ENCODE peak calls at places on chromosomes 7 and 10, in four cellular contexts. M is lower lobe of right lung, L is neural progenitor cell, Y is neural crest cell. I is an unnamed sample.

GRCh38 chr10:130341325-130341724 is 205.1 kb downstream of the GLRX3 start:
- DNase-seq in L (peak; percentile 78), Y (peak; percentile 55), M (no peak), I (no peak)

GRCh38 chr7:105101864-105102263 is 87.9 kb downstream of the KMT2E start:
- DNase-seq in Y (no peak), M (no peak), L (no peak), I (no peak)

GRCh38 chr10:43222296-43222695 is 44.6 kb downstream of the RASGEF1A start:
- DNase-seq in Y (no peak), M (peak; percentile 20), L (no peak), I (peak; percentile 38)

GRCh38 chr7:76244781-76245391 is 43.2 kb downstream of the SRRM3 start:
- DNase-seq in Y (no peak), L (no peak), M (no peak), I (no peak)

GRCh38 chr10:125661418-125661941 is 21.5 kb downstream of the TEX36 start:
- DNase-seq in M (no peak), L (no peak), Y (no peak), I (no peak)

GRCh38 chr10:930415-931325 is 835 bp downstream of the LARP4B start:
- DNase-seq in L (peak; percentile 82), M (peak; percentile 79), Y (peak; percentile 28), I (no peak)

GRCh38 chr7:100895956-100896742 is 461 bp upstream of the ACHE start:
- DNase-seq in Y (peak; percentile 46), M (no peak), L (peak; percentile 70), I (no peak)

GRCh38 chr10:79579361-79579760 is 19.2 kb upstream of the SFTPA2 start:
- DNase-seq in M (no peak), Y (no peak), L (no peak), I (no peak)

GRCh38 chr7:80721880-80722595 is 83.6 kb downstream of the CD36 start:
- DNase-seq in Y (no peak), M (peak; percentile 52), L (peak; percentile 29), I (no peak)

GRCh38 chr10:29850371-29850770 is 209.0 kb downstream of the JCAD start:
- DNase-seq in L (no peak), Y (no peak), M (no peak), I (no peak)

GRCh38 chr7:5824297-5824610 is 42.8 kb upstream of the RNF216 start:
- DNase-seq in L (no peak), Y (no peak), M (no peak), I (no peak)

GRCh38 chr10:18793951-18794350 is 134.7 kb downstream of the ARL5B start:
- DNase-seq in Y (no peak), M (no peak), L (peak; percentile 39), I (no peak)

GRCh38 chr7:64729089-64729848 is 63.3 kb downstream of the ZNF107 start:
- DNase-seq in M (no peak), Y (no peak), L (no peak), I (no peak)

GRCh38 chr10:30885423-30885822 is 146.2 kb downstream of the ZNF438 start:
- DNase-seq in Y (no peak), M (no peak), L (no peak), I (no peak)

GRCh38 chr7:51082096-51082840 is 234.3 kb downstream of the COBL start:
- DNase-seq in Y (no peak), M (no peak), L (no peak), I (no peak)

GRCh38 chr7:24778543-24779282 is 21.4 kb upstream of the GSDME start:
- DNase-seq in L (no peak), M (peak; percentile 69), Y (no peak), I (no peak)

GRCh38 chr7:130865408-130866236 is 131.6 kb upstream of the KLF14 start:
- DNase-seq in L (peak; percentile 24), Y (peak; percentile 35), M (no peak), I (no peak)

GRCh38 chr7:12687213-12688171 is at the start of gene ARL4A:
- DNase-seq in Y (peak; percentile 96), M (peak; percentile 99), L (peak; percentile 100), I (peak; percentile 99)

GRCh38 chr10:10067644-10068043 is 950.0 kb upstream of the CELF2 start:
- DNase-seq in M (no peak), Y (no peak), L (no peak), I (no peak)

GRCh38 chr7:51006483-51007235 is 224.0 kb upstream of the GRB10 start:
- DNase-seq in L (no peak), Y (no peak), M (no peak), I (no peak)

GRCh38 chr10:43383204-43383971 is 12.0 kb downstream of the FXYD4 start:
- DNase-seq in Y (no peak), L (no peak), M (no peak), I (peak; percentile 48)

GRCh38 chr7:15464762-15465144 is 97.1 kb downstream of the AGMO start:
- DNase-seq in L (no peak), M (no peak), Y (no peak), I (no peak)

GRCh38 chr10:125236091-125236490 is 75.7 kb upstream of the CTBP2 start:
- DNase-seq in Y (no peak), L (no peak), M (no peak), I (no peak)

GRCh38 chr10:29381230-29381563 is 92.3 kb downstream of the LYZL1 start:
- DNase-seq in M (no peak), Y (no peak), L (no peak), I (no peak)

GRCh38 chr7:70719120-70719519 is 412.8 kb upstream of the GALNT17 start:
- DNase-seq in Y (no peak), L (no peak), M (no peak), I (no peak)

GRCh38 chr10:103111031-103111917 is 81.8 kb downstream of the NT5C2 start:
- DNase-seq in Y (no peak), M (no peak), L (peak; percentile 20), I (no peak)

GRCh38 chr10:22379059-22379458 is 33.8 kb downstream of the SPAG6 start:
- DNase-seq in M (no peak), L (no peak), Y (no peak), I (no peak)

GRCh38 chr7:80924090-80924489 is 5.2 kb upstream of the SEMA3C start:
- DNase-seq in M (no peak), L (no peak), Y (no peak), I (no peak)

GRCh38 chr7:75969704-75970498 is 24.5 kb downstream of the TMEM120A start:
- DNase-seq in Y (no peak), M (no peak), L (no peak), I (no peak)

GRCh38 chr10:43320226-43320625 is 51.2 kb upstream of the FXYD4 start:
- DNase-seq in Y (no peak), M (no peak), L (no peak), I (no peak)

GRCh38 chr7:17234398-17235021 is 63.9 kb upstream of the AHR start:
- DNase-seq in M (no peak), L (no peak), Y (no peak), I (no peak)

GRCh38 chr10:13414855-13415254 is 66.8 kb upstream of the SEPHS1 start:
- DNase-seq in Y (peak; percentile 10), L (peak; percentile 58), M (no peak), I (no peak)

GRCh38 chr7:34761627-34762026 is 103.6 kb downstream of the NPSR1 start:
- DNase-seq in L (no peak), M (no peak), Y (no peak), I (no peak)

GRCh38 chr7:23098460-23098859 is 7.1 kb upstream of the KLHL7 start:
- DNase-seq in L (no peak), M (no peak), Y (no peak), I (no peak)

GRCh38 chr7:98162758-98163157 is 48.5 kb upstream of the BHLHA15 start:
- DNase-seq in M (no peak), Y (no peak), L (no peak), I (no peak)

GRCh38 chr7:102451371-102452054 is 13.2 kb downstream of the ALKBH4 start:
- DNase-seq in M (no peak), Y (peak; percentile 65), L (peak; percentile 83), I (no peak)

DNA sequence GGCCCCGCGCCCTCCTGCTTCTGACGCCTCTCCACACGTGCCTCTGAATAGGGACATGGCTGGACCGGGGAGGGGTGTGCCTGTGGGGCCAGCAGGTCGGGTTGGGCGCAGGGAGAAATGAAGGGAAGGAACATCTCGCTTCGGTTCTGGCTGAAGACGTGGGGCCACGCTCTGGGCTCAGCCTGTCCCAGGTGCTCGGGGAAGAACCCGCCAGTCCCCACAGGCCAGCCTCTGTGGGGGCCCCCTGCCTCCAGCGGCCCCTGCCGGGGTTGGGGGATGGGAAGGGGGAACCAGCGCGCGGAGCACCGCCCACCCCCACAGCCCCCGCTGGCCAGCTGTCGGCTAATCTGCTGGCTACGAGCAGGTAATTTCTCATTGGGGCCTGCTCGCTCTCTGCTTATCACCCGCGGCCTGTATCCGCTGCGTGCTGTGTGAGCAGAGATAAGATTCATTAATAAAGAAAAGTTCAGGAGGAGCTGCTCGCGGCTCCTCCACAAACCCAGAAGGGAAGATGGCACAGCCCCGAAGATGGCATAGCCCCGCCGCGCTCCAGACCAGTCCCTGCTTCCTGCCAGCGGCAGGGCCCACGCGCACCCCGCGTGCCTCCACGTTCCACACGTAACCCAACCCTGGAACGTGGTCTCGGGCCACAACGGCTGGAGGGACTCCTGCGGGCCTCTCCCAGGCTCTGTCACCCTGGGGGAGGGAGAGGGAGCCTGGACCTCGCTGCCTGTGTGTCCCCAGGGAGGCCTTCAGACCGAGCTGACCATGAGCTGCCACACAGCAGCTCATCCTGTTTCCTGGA is 186.3 kb downstream of the ELFN1 start:
- DNase-seq in M (peak; percentile 43), Y (no peak), L (peak; percentile 2), I (peak; percentile 86)
- TF ChIP-seq CTCF in M (no peak), Y (no peak), L (no peak), I (no peak)

GRCh38 chr10:78343266-78343665 is 309.6 kb downstream of the RPS24 start:
- DNase-seq in M (no peak), L (no peak), Y (no peak), I (no peak)
- TF ChIP-seq CTCF in M (no peak), L (no peak), Y (no peak), I (no peak)

DNA sequence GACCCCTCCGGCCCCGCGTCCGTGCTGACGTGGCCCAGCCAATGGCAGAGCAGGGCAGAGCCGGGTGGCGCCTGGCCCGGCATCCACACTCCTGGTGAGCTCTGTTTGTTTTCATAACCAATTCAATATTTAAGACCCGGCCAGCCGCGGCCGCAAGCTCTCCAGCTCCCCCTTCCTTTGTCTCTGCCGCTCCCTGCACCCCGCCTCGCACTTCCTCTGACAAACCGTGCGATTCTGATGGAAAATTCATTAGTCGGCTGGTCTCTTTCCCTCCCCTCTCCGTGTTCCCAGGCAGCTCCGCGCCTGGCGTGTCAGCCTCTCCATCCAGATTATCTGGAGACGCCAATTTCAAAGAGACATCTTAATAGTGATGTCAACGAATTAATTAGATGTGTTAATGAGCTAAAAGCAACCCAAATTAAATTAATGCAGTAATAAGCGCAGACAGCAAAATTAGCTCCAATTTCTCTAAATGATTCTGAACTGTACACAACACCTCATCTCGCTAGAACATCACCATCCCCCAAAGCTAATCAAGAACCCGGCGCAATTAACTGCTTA is 55.3 kb downstream of the MICALL2 start:
- DNase-seq in M (no peak), Y (no peak), L (peak; percentile 66), I (no peak)
- TF ChIP-seq CTCF in M (no peak), Y (no peak), L (no peak), I (peak; percentile 53)

DNA sequence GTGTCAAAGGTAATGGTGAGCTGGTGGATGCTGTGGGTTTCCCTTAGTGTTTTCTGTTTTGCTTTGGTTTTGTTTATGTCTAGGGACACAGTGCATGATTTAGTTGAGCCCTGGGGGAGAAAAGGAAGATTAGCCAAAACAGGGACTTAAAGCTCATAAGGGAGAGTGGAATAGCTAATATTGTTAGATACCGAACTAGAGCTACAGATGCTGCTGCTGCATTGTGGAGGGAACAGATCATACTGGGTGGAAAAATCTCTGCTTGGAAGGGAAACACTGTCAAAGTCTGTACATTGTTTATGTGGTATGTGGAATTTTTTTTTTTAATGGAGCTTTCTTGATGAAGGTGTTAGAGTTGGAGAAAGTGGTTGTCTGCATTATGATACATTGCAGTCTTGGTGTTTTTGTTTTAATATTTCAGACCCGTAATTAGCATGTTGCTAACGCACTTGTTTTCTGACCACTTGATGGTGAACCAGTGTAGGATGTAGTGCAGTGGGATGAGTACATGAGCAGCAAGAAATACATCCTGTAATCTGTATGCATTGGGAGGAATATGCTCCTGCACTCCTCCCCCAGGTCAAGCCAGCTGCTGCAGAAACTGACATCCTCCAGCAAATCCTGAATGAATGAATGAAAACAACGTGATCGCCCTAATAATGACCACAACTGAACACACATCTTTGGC is 2.2 kb downstream of the GLCCI1 start:
- DNase-seq in M (no peak), Y (no peak), L (peak; percentile 7), I (no peak)
- TF ChIP-seq CTCF in M (no peak), Y (no peak), L (no peak), I (no peak)

I was measured in chondrocyte.